ENCODE peak calls at places on chromosomes 4 and X, in six cellular contexts. O is T-cell; X is effector CD4-positive, alpha-beta T cell; H is H7; Q is A673; D is COR-L47. L is an unnamed sample.

GRCh38 chr4:76305971-76306881 is at the start of gene STBD1:
- DNase-seq in Q (peak), D (peak), O (no peak), X (no peak), H (peak), L (peak)

GRCh38 chr4:183961772-183962171 is 56.7 kb downstream of the STOX2 start:
- DNase-seq in X (no peak), H (no peak), D (peak), O (no peak), Q (no peak), L (no peak)

GRCh38 chr4:16225139-16225538 is 1.1 kb downstream of the TAPT1 start:
- DNase-seq in Q (peak), X (no peak), H (no peak), O (no peak), D (no peak), L (no peak)

GRCh38 chrX:124346064-124346876 is at the start of gene SH2D1A:
- DNase-seq in Q (no peak), D (no peak), O (no peak), X (no peak), H (no peak), L (no peak)

GRCh38 chr4:118974758-118975157 is 86.1 kb downstream of the SYNPO2 start:
- DNase-seq in O (no peak), D (no peak), H (no peak), X (no peak), Q (no peak), L (no peak)

GRCh38 chr4:57131849-57132745 is 21.9 kb upstream of the IGFBP7 start:
- DNase-seq in O (no peak), H (peak), Q (no peak), X (no peak), D (peak), L (no peak)

GRCh38 chrX:136250191-136251041 is 784 bp downstream of the MAP7D3 start:
- DNase-seq in H (peak), Q (peak), D (no peak), X (no peak), O (no peak), L (no peak)

GRCh38 chr4:124943145-124943889 is 230.8 kb upstream of the ANKRD50 start:
- DNase-seq in X (no peak), D (no peak), O (no peak), Q (no peak), H (no peak), L (no peak)

GRCh38 chr4:17932041-17932440 is 89.5 kb downstream of the LCORL start:
- DNase-seq in D (no peak), H (no peak), X (no peak), Q (no peak), O (no peak), L (no peak)

L was measured in stomach.